ENCODE peak calls at places on chromosomes 16 and 17, in seven cellular contexts. J is body of pancreas, V is transverse colon, S is gastrocnemius medialis, T is breast epithelium, M is A549, Q is thyroid gland. E is an unnamed sample.

GRCh38 chr17:59199398-59199797 is 10.4 kb upstream of the SMG8 start:
- DNase-seq in J (no peak), V (no peak), S (no peak), T (no peak), M (no peak), Q (no peak), E (no peak)

GRCh38 chr16:74455619-74456289 is 34.5 kb upstream of the CLEC18B start:
- DNase-seq in J (no peak), V (no peak), S (no peak), T (no peak), M (no peak), Q (no peak), E (no peak)

GRCh38 chr17:19703776-19704371 is 12.5 kb downstream of the SLC47A2 start:
- DNase-seq in J (peak; percentile 43), V (no peak), S (no peak), T (peak; percentile 16), M (no peak), Q (peak; percentile 40), E (peak; percentile 65)

GRCh38 chr16:14131774-14132695 is 60.9 kb downstream of the MRTFB start:
- DNase-seq in J (no peak), V (no peak), S (no peak), T (no peak), M (no peak), Q (no peak), E (no peak)

GRCh38 chr17:74045608-74046007 is 157.9 kb upstream of the RPL38 start:
- DNase-seq in J (no peak), V (no peak), S (no peak), T (no peak), M (no peak), Q (no peak), E (no peak)

GRCh38 chr16:84234656-84235285 is 5.0 kb downstream of the KCNG4 start:
- DNase-seq in J (no peak), V (no peak), S (no peak), T (no peak), M (no peak), Q (no peak), E (no peak)

GRCh38 chr17:33871720-33872535 is 383.2 kb upstream of the CCL2 start:
- DNase-seq in J (peak; percentile 6), V (no peak), S (no peak), T (no peak), M (peak; percentile 7), Q (no peak), E (no peak)

GRCh38 chr17:40224707-40225092 is 5.6 kb downstream of the WIPF2 start:
- DNase-seq in J (peak; percentile 51), V (no peak), S (no peak), T (no peak), M (no peak), Q (peak; percentile 87), E (no peak)

GRCh38 chr17:78450696-78451344 is 72.4 kb downstream of the PGS1 start:
- DNase-seq in J (no peak), V (no peak), S (no peak), T (no peak), M (no peak), Q (no peak), E (no peak)

GRCh38 chr16:11181889-11182279 is 74.1 kb downstream of the SOCS1 start:
- DNase-seq in J (no peak), V (peak; percentile 42), S (no peak), T (peak; percentile 56), M (no peak), Q (peak; percentile 26), E (no peak)

GRCh38 chr17:57677858-57678257 is 67.2 kb downstream of the CCDC182 start:
- DNase-seq in J (no peak), V (no peak), S (no peak), T (no peak), M (no peak), Q (no peak), E (no peak)

GRCh38 chr17:62919388-62919787 is 46.6 kb upstream of the TANC2 start:
- DNase-seq in J (no peak), V (no peak), S (no peak), T (no peak), M (no peak), Q (no peak), E (no peak)

GRCh38 chr17:58317421-58318064 is 11.1 kb downstream of the TSPOAP1 start:
- DNase-seq in J (peak; percentile 66), V (peak; percentile 69), S (no peak), T (peak; percentile 45), M (peak; percentile 92), Q (no peak), E (peak; percentile 52)

GRCh38 chr16:261031-261691 is 14.6 kb downstream of the RGS11 start:
- DNase-seq in J (peak; percentile 77), V (no peak), S (no peak), T (no peak), M (no peak), Q (peak; percentile 94), E (no peak)

GRCh38 chr17:13029340-13029739 is 11.5 kb upstream of the ELAC2 start:
- DNase-seq in J (no peak), V (no peak), S (no peak), T (no peak), M (no peak), Q (no peak), E (no peak)

GRCh38 chr17:63519116-63519881 is 3.9 kb upstream of the KCNH6 start:
- DNase-seq in J (no peak), V (no peak), S (no peak), T (no peak), M (no peak), Q (no peak), E (no peak)

GRCh38 chr16:17633146-17633966 is 162.6 kb upstream of the XYLT1 start:
- DNase-seq in J (no peak), V (no peak), S (no peak), T (peak; percentile 27), M (no peak), Q (no peak), E (no peak)

GRCh38 chr17:59335685-59336084 is 4.2 kb downstream of the YPEL2 start:
- DNase-seq in J (no peak), V (no peak), S (no peak), T (no peak), M (no peak), Q (no peak), E (no peak)

GRCh38 chr17:37598145-37598544 is 11.1 kb downstream of the SYNRG start:
- DNase-seq in J (no peak), V (no peak), S (no peak), T (no peak), M (no peak), Q (no peak), E (no peak)

GRCh38 chr17:76246080-76247066 is 6.1 kb upstream of the RNF157 start:
- DNase-seq in J (no peak), V (peak; percentile 74), S (peak; percentile 62), T (no peak), M (no peak), Q (no peak), E (no peak)

GRCh38 chr16:1816396-1817275 is 10.0 kb downstream of the HAGH start:
- DNase-seq in J (no peak), V (no peak), S (no peak), T (no peak), M (no peak), Q (no peak), E (peak; percentile 58)

GRCh38 chr17:75240394-75241142 is 20.8 kb downstream of the GGA3 start:
- DNase-seq in J (peak; percentile 28), V (no peak), S (no peak), T (no peak), M (peak; percentile 81), Q (no peak), E (no peak)

GRCh38 chr17:79625706-79626105 is 14.9 kb upstream of the RBFOX3 start:
- DNase-seq in J (no peak), V (no peak), S (no peak), T (no peak), M (no peak), Q (no peak), E (peak; percentile 3)

GRCh38 chr16:8887438-8887765 is 5.3 kb downstream of the LITAFD start:
- DNase-seq in J (no peak), V (no peak), S (no peak), T (no peak), M (no peak), Q (no peak), E (no peak)
- TF ChIP-seq POLR2A in J (no peak), V (no peak), S (no peak), T (no peak), M (no peak), Q (no peak), E (no peak)

GRCh38 chr17:7027335-7027734 is 4.5 kb downstream of the BCL6B start:
- DNase-seq in J (no peak), V (no peak), S (no peak), T (no peak), M (no peak), Q (no peak), E (no peak)
- H3K4me3 ChIP-seq in J (no peak overlapping the region), V (no peak overlapping the region), S (no peak overlapping the region), T (no peak overlapping the region), M (no peak overlapping the region), Q (no peak overlapping the region), E (no peak overlapping the region)

GRCh38 chr17:82266142-82266541 is 7.4 kb downstream of the CSNK1D start:
- DNase-seq in J (no peak), V (no peak), S (no peak), T (no peak), M (no peak), Q (no peak), E (no peak)

GRCh38 chr17:82269138-82269881 is 4.2 kb downstream of the CSNK1D start:
- DNase-seq in J (no peak), V (peak; percentile 64), S (no peak), T (no peak), M (no peak), Q (no peak), E (no peak)

GRCh38 chr17:82270651-82271050 is 2.8 kb downstream of the CSNK1D start:
- DNase-seq in J (no peak), V (no peak), S (no peak), T (no peak), M (no peak), Q (no peak), E (no peak)

GRCh38 chr17:82269882-82270500 is 3.5 kb downstream of the CSNK1D start:
- DNase-seq in J (no peak), V (no peak), S (no peak), T (no peak), M (no peak), Q (no peak), E (no peak)

GRCh38 chr17:82267575-82268379 is 5.7 kb downstream of the CSNK1D start:
- DNase-seq in J (peak; percentile 96), V (peak; percentile 92), S (peak; percentile 98), T (peak; percentile 92), M (peak; percentile 94), Q (peak; percentile 90), E (peak; percentile 98)
- H3K4me1 ChIP-seq in J (peaks cover 75% of the 10 kb centered on the region), V (peaks cover 63% of the 10 kb centered on the region), S (peaks cover 63% of the 10 kb centered on the region), T (peaks cover 6% of the 10 kb centered on the region), M (peaks cover 68% of the 10 kb centered on the region), Q (peaks cover 76% of the 10 kb centered on the region), E (no peaks in the 10 kb centered on the region)

DNA sequence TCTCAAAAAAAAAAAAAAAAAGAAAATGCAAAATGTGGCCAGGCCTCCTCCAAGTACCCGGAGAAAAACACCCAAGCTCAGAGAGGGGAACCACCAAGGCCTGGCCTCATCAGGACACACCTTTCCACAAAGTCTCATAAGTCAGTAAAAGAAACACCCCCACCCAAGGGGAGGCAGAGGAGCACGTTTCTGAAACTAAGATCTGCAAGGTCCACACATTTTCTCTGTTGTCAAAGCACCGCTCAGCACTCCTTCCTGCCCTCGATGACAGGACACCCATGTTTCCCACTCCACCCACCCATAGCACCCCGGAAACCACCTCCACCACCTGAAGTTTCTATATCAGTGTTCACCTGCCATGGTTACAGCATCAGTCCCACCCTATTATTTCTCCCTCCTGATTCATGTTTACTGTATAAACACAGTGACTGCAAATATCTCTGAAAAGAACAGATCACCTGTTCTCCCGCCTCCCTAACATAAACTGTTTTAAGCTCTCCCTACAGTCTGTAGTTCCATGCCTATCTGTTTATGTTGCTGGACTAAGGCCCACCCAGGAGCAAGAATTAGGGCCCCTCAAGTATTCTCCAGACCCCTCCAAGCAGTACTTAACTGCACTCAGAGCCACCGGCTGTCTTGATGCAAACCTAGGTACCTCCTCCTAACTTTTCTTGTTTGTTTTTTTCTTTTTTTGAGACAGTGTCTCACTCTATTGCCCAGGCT is 2.0 kb downstream of the CORO7 start:
- DNase-seq in J (no peak), V (peak; percentile 61), S (no peak), T (no peak), M (no peak), Q (no peak), E (no peak)
- TF ChIP-seq POLR2A in J (no peak), V (no peak), S (no peak), T (no peak), M (no peak), Q (no peak), E (no peak)

E was measured in right lobe of liver.